ENCODE peak calls at places on chromosomes 7 and 10, in ten cellular contexts. U is HL-60, L is left ventricle myocardium inferior, R is MM.1S, G is HFF-Myc, X is mesendoderm, E is WERI-Rb-1, S is aorta, T is heart left ventricle, W is fibroblast of the aortic adventitia. P is an unnamed sample.

GRCh38 chr7:118152149-118152548 is 31.8 kb upstream of the LSM8 start:
- DNase-seq in U (no peak), L (no peak), R (no peak), G (no peak), X (peak), E (no peak), S (no peak), T (no peak), W (no peak), P (no peak)

GRCh38 chr10:98312816-98313215 is 44.8 kb upstream of the LOXL4 start:
- DNase-seq in U (no peak), L (no peak), R (no peak), G (no peak), X (no peak), E (no peak), S (no peak), T (no peak), W (no peak), P (no peak)

GRCh38 chr7:106346678-106347217 is 62.0 kb upstream of the NAMPT start:
- DNase-seq in U (peak), L (no peak), R (peak), G (peak), X (no peak), E (no peak), S (no peak), T (no peak), W (peak), P (peak)

GRCh38 chr7:94176694-94177200 is 172.6 kb upstream of the BET1 start:
- DNase-seq in U (no peak), L (no peak), R (no peak), G (no peak), X (no peak), E (no peak), S (no peak), T (no peak), W (no peak), P (no peak)

GRCh38 chr10:14192746-14193145 is 138.0 kb downstream of the FRMD4A start:
- DNase-seq in U (no peak), L (no peak), R (no peak), G (no peak), X (no peak), E (no peak), S (no peak), T (no peak), W (no peak), P (no peak)

GRCh38 chr7:106986450-106986977 is 58.0 kb upstream of the PRKAR2B start:
- DNase-seq in U (no peak), L (no peak), R (no peak), G (no peak), X (no peak), E (no peak), S (no peak), T (no peak), W (no peak), P (no peak)

GRCh38 chr10:67571503-67571902 is 124.5 kb downstream of the CTNNA3 start:
- DNase-seq in U (no peak), L (no peak), R (no peak), G (no peak), X (no peak), E (no peak), S (no peak), T (no peak), W (no peak), P (no peak)

GRCh38 chr7:28802450-28802849 is 155.7 kb downstream of the TRIL start:
- DNase-seq in U (no peak), L (no peak), R (no peak), G (no peak), X (no peak), E (no peak), S (no peak), T (no peak), W (peak), P (no peak)

GRCh38 chr7:25260862-25261454 is 32.7 kb upstream of the NPVF start:
- DNase-seq in U (peak), L (no peak), R (peak), G (peak), X (no peak), E (no peak), S (no peak), T (no peak), W (peak), P (no peak)

GRCh38 chr7:134630237-134630636 is 16.4 kb upstream of the BPGM start:
- DNase-seq in U (no peak), L (no peak), R (no peak), G (no peak), X (no peak), E (no peak), S (no peak), T (no peak), W (no peak), P (no peak)

GRCh38 chr10:104099274-104099673 is 13.6 kb upstream of the COL17A1 start:
- DNase-seq in U (no peak), L (no peak), R (no peak), G (no peak), X (no peak), E (no peak), S (no peak), T (no peak), W (peak), P (no peak)

GRCh38 chr7:26863504-26864308 is 684 bp downstream of the SKAP2 start:
- DNase-seq in U (peak), L (no peak), R (peak), G (no peak), X (no peak), E (no peak), S (no peak), T (peak), W (peak), P (no peak)

GRCh38 chr7:128379900-128380806 is 18.7 kb upstream of the PRRT4 start:
- DNase-seq in U (no peak), L (no peak), R (no peak), G (no peak), X (no peak), E (no peak), S (no peak), T (no peak), W (no peak), P (no peak)

GRCh38 chr7:105830405-105831218 is 45.8 kb downstream of the ATXN7L1 start:
- DNase-seq in U (no peak), L (no peak), R (no peak), G (peak), X (peak), E (no peak), S (no peak), T (no peak), W (peak), P (peak)

GRCh38 chr10:70362357-70362756 is 20.1 kb downstream of the LRRC20 start:
- DNase-seq in U (no peak), L (no peak), R (no peak), G (no peak), X (no peak), E (no peak), S (no peak), T (no peak), W (no peak), P (no peak)

GRCh38 chr7:29479606-29480200 is 83.9 kb upstream of the PRR15 start:
- DNase-seq in U (no peak), L (no peak), R (no peak), G (no peak), X (no peak), E (peak), S (no peak), T (peak), W (peak), P (no peak)

GRCh38 chr10:96967847-96968246 is 135.7 kb downstream of the LCOR start:
- DNase-seq in U (no peak), L (no peak), R (no peak), G (no peak), X (no peak), E (no peak), S (no peak), T (no peak), W (no peak), P (no peak)

GRCh38 chr10:78932861-78933260 is 135.9 kb upstream of the ZMIZ1 start:
- DNase-seq in U (no peak), L (no peak), R (no peak), G (no peak), X (no peak), E (no peak), S (no peak), T (no peak), W (no peak), P (peak)

GRCh38 chr10:97510686-97511085 is 12.0 kb downstream of the UBTD1 start:
- DNase-seq in U (no peak), L (no peak), R (no peak), G (no peak), X (no peak), E (no peak), S (no peak), T (no peak), W (no peak), P (no peak)

GRCh38 chr7:80463272-80463920 is 48.5 kb downstream of the GNAT3 start:
- DNase-seq in U (no peak), L (no peak), R (no peak), G (no peak), X (no peak), E (no peak), S (no peak), T (no peak), W (peak), P (no peak)

GRCh38 chr7:28423919-28424514 is 11.7 kb downstream of the CREB5 start:
- DNase-seq in U (no peak), L (no peak), R (no peak), G (no peak), X (no peak), E (no peak), S (no peak), T (no peak), W (no peak), P (no peak)

GRCh38 chr7:134739362-134739761 is 40.1 kb upstream of the CALD1 start:
- DNase-seq in U (no peak), L (no peak), R (no peak), G (no peak), X (no peak), E (no peak), S (no peak), T (no peak), W (no peak), P (no peak)

GRCh38 chr10:15374561-15374960 is 3.5 kb upstream of the FAM171A1 start:
- DNase-seq in U (no peak), L (no peak), R (no peak), G (no peak), X (no peak), E (no peak), S (no peak), T (no peak), W (peak), P (no peak)

GRCh38 chr10:78774999-78775711 is 293.6 kb upstream of the ZMIZ1 start:
- DNase-seq in U (no peak), L (no peak), R (no peak), G (no peak), X (no peak), E (no peak), S (peak), T (no peak), W (no peak), P (peak)

GRCh38 chr10:5543628-5544027 is 18.9 kb downstream of the CALML3 start:
- DNase-seq in U (no peak), L (no peak), R (no peak), G (no peak), X (no peak), E (no peak), S (no peak), T (no peak), W (peak), P (no peak)

GRCh38 chr7:55367283-55367840 is 2.2 kb downstream of the LANCL2 start:
- DNase-seq in U (no peak), L (no peak), R (no peak), G (no peak), X (no peak), E (no peak), S (no peak), T (no peak), W (no peak), P (no peak)

GRCh38 chr10:110076559-110077318 is 69.0 kb downstream of the ADD3 start:
- DNase-seq in U (peak), L (no peak), R (peak), G (peak), X (no peak), E (no peak), S (peak), T (peak), W (peak), P (peak)

GRCh38 chr7:98733036-98733435 is 116.0 kb downstream of the NPTX2 start:
- DNase-seq in U (peak), L (no peak), R (peak), G (no peak), X (peak), E (peak), S (no peak), T (no peak), W (peak), P (peak)

GRCh38 chr10:43228783-43229207 is 38.1 kb downstream of the RASGEF1A start:
- DNase-seq in U (no peak), L (peak), R (no peak), G (no peak), X (no peak), E (no peak), S (no peak), T (no peak), W (no peak), P (no peak)

GRCh38 chr10:97347317-97347716 is 12.8 kb upstream of the FRAT2 start:
- DNase-seq in U (no peak), L (no peak), R (no peak), G (no peak), X (no peak), E (no peak), S (no peak), T (no peak), W (no peak), P (no peak)

GRCh38 chr7:148382585-148382984 is 208.0 kb upstream of the C7orf33 start:
- DNase-seq in U (no peak), L (no peak), R (no peak), G (no peak), X (no peak), E (no peak), S (no peak), T (no peak), W (no peak), P (no peak)

GRCh38 chr10:17644485-17644964 is 574 bp downstream of the STAM start:
- DNase-seq in U (no peak), L (no peak), R (peak), G (no peak), X (no peak), E (peak), S (no peak), T (no peak), W (peak), P (no peak)

GRCh38 chr10:30581779-30582380 is 47.7 kb downstream of the LYZL2 start:
- DNase-seq in U (no peak), L (no peak), R (no peak), G (peak), X (peak), E (peak), S (no peak), T (no peak), W (peak), P (peak)

GRCh38 chr7:105806592-105807266 is 69.7 kb downstream of the ATXN7L1 start:
- DNase-seq in U (peak), L (no peak), R (no peak), G (peak), X (no peak), E (no peak), S (no peak), T (no peak), W (peak), P (peak)

GRCh38 chr10:91672021-91672608 is 39.2 kb upstream of the PPP1R3C start:
- DNase-seq in U (no peak), L (no peak), R (no peak), G (peak), X (peak), E (peak), S (no peak), T (no peak), W (peak), P (peak)

GRCh38 chr7:116030626-116031276 is at the start of gene TFEC:
- DNase-seq in U (peak), L (no peak), R (peak), G (no peak), X (peak), E (no peak), S (no peak), T (no peak), W (peak), P (no peak)
- H3K4me3 ChIP-seq in U (peak), L (peak), R (peak), G (no peak), X (no peak), E (no peak), S (no peak), T (peak), W (no peak), P (no peak)

DNA sequence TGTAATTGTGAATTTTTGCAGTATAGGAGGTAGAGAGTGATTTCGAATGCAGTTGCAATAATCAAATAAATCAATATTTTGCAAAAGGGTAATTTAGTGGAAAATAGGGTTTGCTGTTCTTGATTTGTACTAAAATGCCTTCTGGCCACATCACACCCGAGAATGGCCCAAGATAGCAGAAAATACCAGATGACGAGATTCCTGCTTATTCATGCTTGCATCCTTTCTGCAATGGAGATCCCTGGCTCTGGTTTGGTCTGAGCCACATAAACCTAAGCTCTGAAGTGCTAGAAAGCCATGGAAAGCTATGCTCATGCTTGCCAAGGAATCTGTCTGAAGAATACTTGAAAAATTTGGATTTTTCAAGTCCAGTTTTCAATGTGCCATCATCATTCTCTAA is 634.2 kb upstream of the COBL start:
- DNase-seq in U (no peak), L (no peak), R (no peak), G (no peak), X (peak), E (no peak), S (no peak), T (no peak), W (no peak), P (peak)
- H3K4me3 ChIP-seq in U (no peak), L (no peak), R (no peak), G (no peak), X (no peak), E (no peak), S (no peak), T (no peak), W (no peak), P (no peak)

GRCh38 chr7:11775401-11775800 is 56.6 kb downstream of the THSD7A start:
- DNase-seq in U (no peak), L (no peak), R (no peak), G (no peak), X (no peak), E (no peak), S (no peak), T (no peak), W (no peak), P (no peak)

GRCh38 chr7:11780267-11780666 is 51.7 kb downstream of the THSD7A start:
- DNase-seq in U (no peak), L (no peak), R (no peak), G (no peak), X (no peak), E (no peak), S (no peak), T (no peak), W (no peak), P (no peak)

GRCh38 chr7:11779864-11780263 is 52.1 kb downstream of the THSD7A start:
- DNase-seq in U (no peak), L (no peak), R (no peak), G (no peak), X (no peak), E (no peak), S (no peak), T (no peak), W (no peak), P (no peak)

GRCh38 chr7:11776083-11776482 is 55.9 kb downstream of the THSD7A start:
- DNase-seq in U (no peak), L (no peak), R (no peak), G (no peak), X (no peak), E (no peak), S (no peak), T (no peak), W (no peak), P (no peak)
- H3K4me3 ChIP-seq in U (no peak), L (no peak), R (no peak), G (no peak), X (no peak), E (no peak), S (no peak), T (no peak), W (no peak), P (no peak)

DNA sequence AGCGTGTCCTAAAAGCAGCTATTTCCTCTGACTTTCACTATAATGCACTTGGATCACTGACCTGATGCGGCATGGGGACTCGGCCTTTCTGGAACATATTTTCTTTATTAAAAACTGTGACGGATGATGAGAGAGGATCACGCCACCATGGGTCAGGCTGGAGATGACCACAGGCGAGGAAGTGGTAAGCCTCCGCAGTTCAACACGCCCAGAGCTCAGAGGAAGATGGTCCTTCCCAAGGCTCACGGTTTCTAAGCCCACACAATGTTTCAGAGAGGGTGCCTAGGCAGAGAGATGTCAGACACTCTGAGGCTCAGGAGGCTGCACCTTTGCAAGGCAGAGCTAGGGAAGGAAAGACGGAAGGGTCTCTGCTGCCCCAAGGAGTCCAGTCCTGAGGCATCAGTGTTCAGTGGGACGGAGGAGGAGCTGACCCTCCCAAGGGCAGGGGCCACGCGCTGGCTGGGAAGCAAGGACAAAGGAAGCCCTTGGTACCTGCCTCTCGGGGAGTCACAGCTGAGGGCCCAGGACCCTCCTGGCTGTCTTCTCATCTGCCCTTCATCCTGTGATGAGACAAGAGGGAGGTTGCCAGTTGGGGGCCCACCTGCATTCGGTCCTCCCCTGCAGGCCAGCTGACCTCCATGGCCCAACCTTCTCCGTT is 9.5 kb downstream of the CHST15 start:
- DNase-seq in U (no peak), L (no peak), R (no peak), G (peak), X (no peak), E (no peak), S (no peak), T (no peak), W (no peak), P (no peak)
- H3K4me3 ChIP-seq in U (no peak), L (no peak), R (no peak), G (no peak), X (no peak), E (no peak), S (no peak), T (no peak), W (no peak), P (no peak)

GRCh38 chr10:60430836-60431597 is 41.3 kb upstream of the ANK3 start:
- DNase-seq in U (no peak), L (no peak), R (no peak), G (no peak), X (no peak), E (no peak), S (no peak), T (no peak), W (peak), P (peak)
- H3K4me3 ChIP-seq in U (no peak), L (no peak), R (no peak), G (no peak), X (no peak), E (no peak), S (no peak), T (no peak), W (no peak), P (no peak)

P was measured in MG63.